ENCODE peak calls at places on chromosomes 2 and 18, in ten cellular contexts. W is H9, Q is pancreas, Z is right lobe of liver, R is breast epithelium, G is adrenal gland, H is body of pancreas, O is tibial nerve, S is endothelial cell of umbilical vein, B is prostate gland. Y is an unnamed sample. For H3K4me1, the result is how much of the 10 kb centered on the place peaks cover.

GRCh38 chr2:152098798-152099654 is at the start of gene CACNB4:
- DNase-seq in W (peak), Q (peak), Z (no peak), R (no peak), G (no peak), H (peak), O (no peak), S (peak), B (peak), Y (peak)

GRCh38 chr2:104733544-104733943 is 120.4 kb upstream of the POU3F3 start:
- DNase-seq in W (peak), Q (no peak), Z (peak), R (no peak), G (no peak), H (peak), O (no peak), S (no peak), B (no peak), Y (no peak)

GRCh38 chr2:233429175-233429897 is 75.0 kb downstream of the DGKD start:
- DNase-seq in W (no peak), Q (no peak), Z (no peak), R (no peak), G (peak), H (peak), O (no peak), S (no peak), B (no peak), Y (no peak)

GRCh38 chr2:20507166-20507692 is 60.4 kb downstream of the RHOB start:
- DNase-seq in W (no peak), Q (no peak), Z (no peak), R (no peak), G (no peak), H (no peak), O (no peak), S (no peak), B (no peak), Y (no peak)

GRCh38 chr18:25113081-25113480 is 238.9 kb downstream of the ZNF521 start:
- DNase-seq in W (peak), Q (no peak), Z (no peak), R (no peak), G (no peak), H (no peak), O (no peak), S (no peak), B (no peak), Y (no peak)

GRCh38 chr2:218396688-218397501 is 2.8 kb upstream of the CTDSP1 start:
- DNase-seq in W (peak), Q (peak), Z (peak), R (peak), G (peak), H (peak), O (peak), S (peak), B (peak), Y (peak)

GRCh38 chr2:42044939-42045338 is 2.9 kb upstream of the PKDCC start:
- DNase-seq in W (no peak), Q (no peak), Z (no peak), R (no peak), G (no peak), H (no peak), O (no peak), S (no peak), B (no peak), Y (no peak)

GRCh38 chr2:62814132-62814531 is 108.6 kb downstream of the EHBP1 start:
- DNase-seq in W (no peak), Q (no peak), Z (no peak), R (no peak), G (peak), H (no peak), O (no peak), S (no peak), B (no peak), Y (peak)

GRCh38 chr2:71703981-71704545 is 250.7 kb downstream of the DYSF start:
- DNase-seq in W (no peak), Q (peak), Z (no peak), R (no peak), G (no peak), H (no peak), O (no peak), S (no peak), B (no peak), Y (no peak)

GRCh38 chr2:207143474-207144190 is 22.1 kb downstream of the KLF7 start:
- DNase-seq in W (peak), Q (no peak), Z (peak), R (peak), G (peak), H (peak), O (peak), S (peak), B (no peak), Y (peak)

GRCh38 chr2:46663614-46664013 is 184.2 kb downstream of the TMEM247 start:
- DNase-seq in W (no peak), Q (no peak), Z (no peak), R (peak), G (no peak), H (no peak), O (no peak), S (no peak), B (no peak), Y (no peak)

GRCh38 chr2:127932199-127932877 is 46.6 kb upstream of the AMMECR1L start:
- DNase-seq in W (no peak), Q (no peak), Z (no peak), R (no peak), G (no peak), H (no peak), O (no peak), S (peak), B (no peak), Y (no peak)

GRCh38 chr2:7057865-7058400 is 140.7 kb downstream of the RNF144A start:
- DNase-seq in W (no peak), Q (no peak), Z (no peak), R (no peak), G (no peak), H (no peak), O (no peak), S (no peak), B (no peak), Y (no peak)

GRCh38 chr2:237712477-237713377 is 85.3 kb downstream of the LRRFIP1 start:
- DNase-seq in W (peak), Q (no peak), Z (no peak), R (peak), G (no peak), H (no peak), O (no peak), S (no peak), B (no peak), Y (no peak)

GRCh38 chr2:216713691-216714411 is 18.5 kb upstream of the IGFBP5 start:
- DNase-seq in W (no peak), Q (no peak), Z (no peak), R (peak), G (peak), H (no peak), O (peak), S (no peak), B (peak), Y (no peak)

GRCh38 chr2:9336534-9337354 is 86.6 kb downstream of the ITGB1BP1 start:
- DNase-seq in W (no peak), Q (no peak), Z (peak), R (peak), G (peak), H (peak), O (peak), S (peak), B (peak), Y (peak)

GRCh38 chr2:119940856-119941255 is 72.0 kb upstream of the EPB41L5 start:
- DNase-seq in W (no peak), Q (no peak), Z (no peak), R (no peak), G (no peak), H (no peak), O (no peak), S (no peak), B (no peak), Y (no peak)

GRCh38 chr2:226799211-226799975 is at the start of gene IRS1:
- DNase-seq in W (peak), Q (peak), Z (peak), R (peak), G (peak), H (peak), O (peak), S (peak), B (peak), Y (peak)

GRCh38 chr18:74896390-74896991 is 298.8 kb downstream of the ZNF407 start:
- DNase-seq in W (peak), Q (no peak), Z (peak), R (peak), G (peak), H (peak), O (no peak), S (peak), B (peak), Y (no peak)

GRCh38 chr18:48932822-48933510 is 17.8 kb downstream of the SMAD7 start:
- DNase-seq in W (no peak), Q (no peak), Z (no peak), R (no peak), G (no peak), H (no peak), O (peak), S (peak), B (no peak), Y (no peak)

GRCh38 chr18:42174909-42175308 is 219.9 kb downstream of the PIK3C3 start:
- DNase-seq in W (peak), Q (no peak), Z (no peak), R (no peak), G (no peak), H (no peak), O (no peak), S (no peak), B (no peak), Y (no peak)

GRCh38 chr18:463442-464310 is 36.8 kb downstream of the COLEC12 start:
- DNase-seq in W (peak), Q (no peak), Z (no peak), R (no peak), G (peak), H (no peak), O (no peak), S (no peak), B (no peak), Y (no peak)

GRCh38 chr2:172864182-172864581 is 128.5 kb downstream of the RAPGEF4 start:
- DNase-seq in W (peak), Q (peak), Z (peak), R (no peak), G (peak), H (peak), O (peak), S (peak), B (peak), Y (peak)

GRCh38 chr18:38611036-38611964 is 1045.7 kb upstream of the CELF4 start:
- DNase-seq in W (no peak), Q (no peak), Z (no peak), R (no peak), G (no peak), H (no peak), O (no peak), S (no peak), B (no peak), Y (no peak)

GRCh38 chr2:145421841-145422240 is 901.9 kb upstream of the ZEB2 start:
- DNase-seq in W (no peak), Q (no peak), Z (no peak), R (no peak), G (no peak), H (no peak), O (no peak), S (no peak), B (no peak), Y (no peak)

GRCh38 chr18:79315589-79315988 is 80.1 kb upstream of the NFATC1 start:
- DNase-seq in W (no peak), Q (no peak), Z (no peak), R (no peak), G (no peak), H (no peak), O (no peak), S (no peak), B (no peak), Y (no peak)

GRCh38 chr2:45009928-45010705 is 865 bp upstream of the SIX2 start:
- DNase-seq in W (no peak), Q (peak), Z (no peak), R (peak), G (peak), H (peak), O (peak), S (peak), B (peak), Y (peak)

GRCh38 chr2:165864353-165864752 is 70.3 kb upstream of the GALNT3 start:
- DNase-seq in W (no peak), Q (no peak), Z (no peak), R (no peak), G (no peak), H (no peak), O (no peak), S (no peak), B (no peak), Y (no peak)

GRCh38 chr2:69280796-69281412 is 106.1 kb downstream of the GFPT1 start:
- DNase-seq in W (no peak), Q (no peak), Z (no peak), R (no peak), G (no peak), H (no peak), O (no peak), S (no peak), B (no peak), Y (no peak)

GRCh38 chr18:9827211-9827855 is 58.4 kb upstream of the TXNDC2 start:
- DNase-seq in W (no peak), Q (no peak), Z (no peak), R (no peak), G (peak), H (no peak), O (no peak), S (peak), B (peak), Y (no peak)

GRCh38 chr2:157420771-157421323 is 23.0 kb downstream of the CYTIP start:
- DNase-seq in W (no peak), Q (no peak), Z (no peak), R (no peak), G (no peak), H (no peak), O (no peak), S (no peak), B (no peak), Y (no peak)

GRCh38 chr2:230783101-230783500 is 70.5 kb downstream of the CAB39 start:
- DNase-seq in W (no peak), Q (no peak), Z (no peak), R (no peak), G (no peak), H (no peak), O (no peak), S (no peak), B (no peak), Y (no peak)
- H3K4me1 ChIP-seq in W (under half), Q (under half), Z (under half), R (under half), G (under half), H (under half), O (under half), S (under half), B (under half), Y (under half)

GRCh38 chr2:239762106-239762505 is 263.0 kb downstream of the NDUFA10 start:
- DNase-seq in W (no peak), Q (peak), Z (peak), R (no peak), G (no peak), H (no peak), O (no peak), S (no peak), B (no peak), Y (no peak)

GRCh38 chr2:239765911-239766310 is 259.2 kb downstream of the NDUFA10 start:
- DNase-seq in W (no peak), Q (no peak), Z (peak), R (no peak), G (no peak), H (no peak), O (no peak), S (no peak), B (no peak), Y (no peak)

GRCh38 chr2:239765076-239765845 is 259.9 kb downstream of the NDUFA10 start:
- DNase-seq in W (no peak), Q (peak), Z (peak), R (no peak), G (no peak), H (no peak), O (no peak), S (no peak), B (no peak), Y (no peak)

GRCh38 chr2:239762742-239763269 is 262.3 kb downstream of the NDUFA10 start:
- DNase-seq in W (no peak), Q (peak), Z (peak), R (no peak), G (peak), H (no peak), O (no peak), S (no peak), B (no peak), Y (no peak)

DNA sequence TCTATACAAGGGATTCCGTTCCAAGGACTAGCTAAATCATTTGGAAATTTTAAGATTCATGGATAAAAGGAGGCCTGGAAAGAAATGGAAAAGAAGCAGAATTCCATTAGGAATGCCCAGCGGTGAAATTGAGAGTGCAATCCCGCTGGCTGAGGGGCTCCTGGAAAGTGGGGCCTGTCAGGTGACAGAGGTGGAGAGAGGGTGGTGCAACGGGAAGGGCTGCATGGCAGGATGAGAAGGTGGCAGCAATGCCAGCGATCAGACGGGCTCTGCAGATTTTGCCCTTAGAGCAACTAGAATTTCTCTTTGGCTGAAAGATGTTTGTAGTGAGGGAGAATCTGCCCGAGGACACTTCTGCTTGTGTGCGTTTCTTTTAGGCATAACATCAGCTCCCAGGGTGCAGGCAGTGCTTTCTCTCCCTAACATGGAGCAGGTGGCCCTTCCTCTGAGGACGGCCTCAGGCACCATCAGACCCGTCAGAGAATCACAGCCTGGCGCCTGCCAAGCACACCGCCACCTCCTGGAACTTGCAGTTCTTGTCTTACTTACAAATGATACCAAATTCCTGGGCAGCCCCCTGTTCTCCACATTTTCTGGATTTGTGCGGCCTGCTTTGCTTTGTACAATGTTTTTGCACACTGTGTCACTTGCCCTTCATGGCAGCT is 261.6 kb downstream of the NDUFA10 start:
- DNase-seq in W (peak), Q (peak), Z (peak), R (no peak), G (no peak), H (no peak), O (no peak), S (no peak), B (no peak), Y (no peak)
- TF ChIP-seq CTCF in W (peak), Q (no peak), Z (no peak), R (no peak), G (no peak), H (no peak), O (no peak), S (no peak), B (no peak), Y (no peak)

GRCh38 chr2:109158237-109158636 is 29.2 kb downstream of the SH3RF3 start:
- DNase-seq in W (no peak), Q (no peak), Z (no peak), R (no peak), G (no peak), H (no peak), O (no peak), S (no peak), B (no peak), Y (no peak)

GRCh38 chr2:109162999-109163398 is 34.0 kb downstream of the SH3RF3 start:
- DNase-seq in W (no peak), Q (no peak), Z (no peak), R (peak), G (peak), H (peak), O (peak), S (peak), B (no peak), Y (no peak)

GRCh38 chr2:109157563-109158105 is 28.6 kb downstream of the SH3RF3 start:
- DNase-seq in W (no peak), Q (no peak), Z (no peak), R (no peak), G (no peak), H (no peak), O (no peak), S (no peak), B (no peak), Y (no peak)

GRCh38 chr2:109159096-109159495 is 30.1 kb downstream of the SH3RF3 start:
- DNase-seq in W (no peak), Q (no peak), Z (no peak), R (no peak), G (no peak), H (no peak), O (no peak), S (no peak), B (no peak), Y (no peak)

GRCh38 chr2:109160714-109161440 is 31.9 kb downstream of the SH3RF3 start:
- DNase-seq in W (no peak), Q (no peak), Z (no peak), R (no peak), G (no peak), H (no peak), O (no peak), S (no peak), B (no peak), Y (no peak)
- H3K4me1 ChIP-seq in W (under half), Q (under half), Z (under half), R (under half), G (under half), H (under half), O (under half), S (under half), B (under half), Y (under half)

GRCh38 chr2:176269319-176270099 is at the start of gene MTX2:
- DNase-seq in W (peak), Q (peak), Z (peak), R (peak), G (peak), H (peak), O (peak), S (peak), B (peak), Y (peak)
- TF ChIP-seq CTCF in W (no peak), Q (no peak), Z (no peak), R (no peak), G (peak), H (peak), O (no peak), S (peak), B (no peak), Y (no peak)

DNA sequence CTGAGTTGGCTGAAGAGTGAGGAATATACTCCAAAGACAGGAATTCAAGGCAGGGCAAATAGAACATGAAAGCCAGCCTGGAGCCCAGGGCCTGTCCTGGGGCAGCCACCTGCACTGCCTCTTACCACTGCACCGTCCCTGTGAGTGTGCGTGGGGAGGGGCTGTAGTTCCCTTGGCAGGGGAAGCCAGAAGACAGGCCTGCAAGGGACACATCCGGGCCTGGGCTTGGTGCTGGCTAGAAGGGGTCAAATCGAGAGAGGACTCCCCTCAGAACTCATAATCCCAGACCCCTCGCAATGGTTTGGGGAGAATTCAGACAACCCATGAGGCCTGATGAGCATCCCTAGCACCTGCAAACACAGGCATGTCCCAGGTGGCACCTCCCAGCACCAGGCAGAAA is 87.0 kb downstream of the HDAC4 start:
- DNase-seq in W (peak), Q (peak), Z (no peak), R (no peak), G (peak), H (no peak), O (no peak), S (no peak), B (no peak), Y (no peak)
- H3K4me1 ChIP-seq in W (under half), Q (under half), Z (under half), R (under half), G (half or more), H (under half), O (under half), S (under half), B (under half), Y (under half)

GRCh38 chr2:229342376-229342775 is 71.3 kb upstream of the PID1 start:
- DNase-seq in W (peak), Q (peak), Z (peak), R (no peak), G (peak), H (peak), O (peak), S (no peak), B (peak), Y (no peak)
- TF ChIP-seq CTCF in W (peak), Q (no peak), Z (peak), R (no peak), G (peak), H (peak), O (peak), S (no peak), B (no peak), Y (no peak)

Y was measured in mucosa of descending colon.